ENCODE peak calls at places on chromosomes 7 and 10, in four cellular contexts. One of them, this sample, is unnamed.

GRCh38 chr10:114650831-114651230 is 7.2 kb downstream of the ABLIM1 start:
- DNase-seq in neuronal stem cell: no peak
- DNase-seq in CD8-positive, alpha-beta T cell: no peak
- DNase-seq in esophagus squamous epithelium: no peak
- DNase-seq in this sample: no peak

GRCh38 chr10:58174831-58175230 is 92.9 kb downstream of the IPMK start:
- DNase-seq in esophagus squamous epithelium: no peak
- DNase-seq in neuronal stem cell: no peak
- DNase-seq in CD8-positive, alpha-beta T cell: no peak
- DNase-seq in this sample: no peak

GRCh38 chr10:14244801-14245211 is 85.9 kb downstream of the FRMD4A start:
- DNase-seq in esophagus squamous epithelium: no peak
- DNase-seq in CD8-positive, alpha-beta T cell: no peak
- DNase-seq in neuronal stem cell: no peak
- DNase-seq in this sample: no peak

GRCh38 chr7:157664034-157664433 is 327.2 kb downstream of the DNAJB6 start:
- DNase-seq in neuronal stem cell: no peak
- DNase-seq in CD8-positive, alpha-beta T cell: no peak
- DNase-seq in esophagus squamous epithelium: no peak
- DNase-seq in this sample: no peak

GRCh38 chr7:104962781-104963180 is 51.2 kb upstream of the KMT2E start:
- DNase-seq in CD8-positive, alpha-beta T cell: no peak
- DNase-seq in esophagus squamous epithelium: no peak
- DNase-seq in neuronal stem cell: no peak
- DNase-seq in this sample: no peak

GRCh38 chr10:58754419-58755180 is 241.9 kb downstream of the BICC1 start:
- DNase-seq in neuronal stem cell: no peak
- DNase-seq in esophagus squamous epithelium: no peak
- DNase-seq in CD8-positive, alpha-beta T cell: no peak
- DNase-seq in this sample: no peak

GRCh38 chr7:158355456-158356065 is 232.1 kb downstream of the PTPRN2 start:
- DNase-seq in esophagus squamous epithelium: no peak
- DNase-seq in CD8-positive, alpha-beta T cell: no peak
- DNase-seq in neuronal stem cell: no peak
- DNase-seq in this sample: no peak

GRCh38 chr10:132539894-132540293 is 2.3 kb downstream of the INPP5A start:
- DNase-seq in neuronal stem cell: no peak
- DNase-seq in esophagus squamous epithelium: no peak
- DNase-seq in CD8-positive, alpha-beta T cell: no peak
- DNase-seq in this sample: no peak

GRCh38 chr7:156475179-156475578 is 165.4 kb upstream of the RNF32 start:
- DNase-seq in esophagus squamous epithelium: no peak
- DNase-seq in CD8-positive, alpha-beta T cell: no peak
- DNase-seq in neuronal stem cell: no peak
- DNase-seq in this sample: no peak

GRCh38 chr7:21636694-21637093 is 93.9 kb downstream of the DNAH11 start:
- DNase-seq in neuronal stem cell: no peak
- DNase-seq in CD8-positive, alpha-beta T cell: no peak
- DNase-seq in esophagus squamous epithelium: no peak
- DNase-seq in this sample: no peak

GRCh38 chr7:17299477-17299991 is 1.1 kb downstream of the AHR start:
- DNase-seq in esophagus squamous epithelium: no peak
- DNase-seq in CD8-positive, alpha-beta T cell: no peak
- DNase-seq in neuronal stem cell: peak; percentile 24
- DNase-seq in this sample: no peak

GRCh38 chr10:99630439-99630838 is 10.2 kb upstream of the SLC25A28 start:
- DNase-seq in esophagus squamous epithelium: no peak
- DNase-seq in neuronal stem cell: no peak
- DNase-seq in CD8-positive, alpha-beta T cell: no peak
- DNase-seq in this sample: no peak

GRCh38 chr10:79046991-79047874 is 21.5 kb upstream of the ZMIZ1 start:
- DNase-seq in CD8-positive, alpha-beta T cell: no peak
- DNase-seq in esophagus squamous epithelium: no peak
- DNase-seq in neuronal stem cell: no peak
- DNase-seq in this sample: no peak

GRCh38 chr7:140026935-140027334 is 35.8 kb downstream of the PARP12 start:
- DNase-seq in esophagus squamous epithelium: no peak
- DNase-seq in neuronal stem cell: no peak
- DNase-seq in CD8-positive, alpha-beta T cell: no peak
- DNase-seq in this sample: no peak

GRCh38 chr7:140176271-140176701 is 497 bp downstream of the KDM7A start:
- DNase-seq in esophagus squamous epithelium: no peak
- DNase-seq in neuronal stem cell: peak; percentile 20
- DNase-seq in CD8-positive, alpha-beta T cell: no peak
- DNase-seq in this sample: no peak

GRCh38 chr10:23373156-23373555 is 28.6 kb upstream of the C10orf67 start:
- DNase-seq in CD8-positive, alpha-beta T cell: no peak
- DNase-seq in neuronal stem cell: no peak
- DNase-seq in esophagus squamous epithelium: no peak
- DNase-seq in this sample: no peak

GRCh38 chr10:124607693-124608092 is 136.5 kb downstream of the FAM53B start:
- DNase-seq in CD8-positive, alpha-beta T cell: no peak
- DNase-seq in neuronal stem cell: no peak
- DNase-seq in esophagus squamous epithelium: no peak
- DNase-seq in this sample: no peak

GRCh38 chr10:13371879-13372470 is 23.9 kb upstream of the SEPHS1 start:
- DNase-seq in neuronal stem cell: peak; percentile 84
- DNase-seq in esophagus squamous epithelium: peak; percentile 4
- DNase-seq in CD8-positive, alpha-beta T cell: peak; percentile 6
- DNase-seq in this sample: peak; percentile 33

GRCh38 chr10:132477066-132477397 is 60.6 kb upstream of the INPP5A start:
- DNase-seq in esophagus squamous epithelium: no peak
- DNase-seq in CD8-positive, alpha-beta T cell: no peak
- DNase-seq in neuronal stem cell: no peak
- DNase-seq in this sample: no peak

GRCh38 chr10:104096692-104097091 is 11.0 kb upstream of the COL17A1 start:
- DNase-seq in neuronal stem cell: no peak
- DNase-seq in esophagus squamous epithelium: no peak
- DNase-seq in CD8-positive, alpha-beta T cell: no peak
- DNase-seq in this sample: no peak

GRCh38 chr7:64562246-64562620 is 638 bp downstream of the ZNF680 start:
- DNase-seq in esophagus squamous epithelium: no peak
- DNase-seq in CD8-positive, alpha-beta T cell: no peak
- DNase-seq in neuronal stem cell: no peak
- DNase-seq in this sample: no peak

GRCh38 chr10:31645786-31646185 is 282.8 kb downstream of the ARHGAP12 start:
- DNase-seq in CD8-positive, alpha-beta T cell: no peak
- DNase-seq in neuronal stem cell: no peak
- DNase-seq in esophagus squamous epithelium: no peak
- DNase-seq in this sample: no peak

GRCh38 chr10:112912441-112912911 is 37.6 kb upstream of the TCF7L2 start:
- DNase-seq in CD8-positive, alpha-beta T cell: no peak
- DNase-seq in neuronal stem cell: no peak
- DNase-seq in esophagus squamous epithelium: no peak
- DNase-seq in this sample: no peak

GRCh38 chr7:22564511-22565045 is 64.6 kb upstream of the STEAP1B start:
- DNase-seq in CD8-positive, alpha-beta T cell: no peak
- DNase-seq in esophagus squamous epithelium: no peak
- DNase-seq in neuronal stem cell: no peak
- DNase-seq in this sample: no peak

GRCh38 chr7:98357751-98358161 is 43.1 kb downstream of the BAIAP2L1 start:
- DNase-seq in neuronal stem cell: no peak
- DNase-seq in esophagus squamous epithelium: no peak
- DNase-seq in CD8-positive, alpha-beta T cell: no peak
- DNase-seq in this sample: no peak

GRCh38 chr7:157691521-157692155 is 354.8 kb downstream of the DNAJB6 start:
- DNase-seq in neuronal stem cell: peak; percentile 77
- DNase-seq in CD8-positive, alpha-beta T cell: no peak
- DNase-seq in esophagus squamous epithelium: no peak
- DNase-seq in this sample: no peak

GRCh38 chr7:27526991-27527722 is 135.5 kb downstream of the HIBADH start:
- DNase-seq in CD8-positive, alpha-beta T cell: no peak
- DNase-seq in esophagus squamous epithelium: no peak
- DNase-seq in neuronal stem cell: no peak
- DNase-seq in this sample: no peak

GRCh38 chr7:80231719-80232118 is 97.1 kb downstream of the GNAI1 start:
- DNase-seq in esophagus squamous epithelium: no peak
- DNase-seq in neuronal stem cell: no peak
- DNase-seq in CD8-positive, alpha-beta T cell: no peak
- DNase-seq in this sample: no peak

GRCh38 chr7:41702635-41703371 is at the start of gene INHBA:
- DNase-seq in neuronal stem cell: no peak
- DNase-seq in CD8-positive, alpha-beta T cell: no peak
- DNase-seq in esophagus squamous epithelium: no peak
- DNase-seq in this sample: peak; percentile 74

GRCh38 chr7:94696981-94697670 is 41.2 kb upstream of the SGCE start:
- DNase-seq in CD8-positive, alpha-beta T cell: no peak
- DNase-seq in neuronal stem cell: no peak
- DNase-seq in esophagus squamous epithelium: no peak
- DNase-seq in this sample: no peak

GRCh38 chr7:105776068-105776790 is 100.2 kb downstream of the ATXN7L1 start:
- DNase-seq in neuronal stem cell: no peak
- DNase-seq in CD8-positive, alpha-beta T cell: no peak
- DNase-seq in esophagus squamous epithelium: no peak
- DNase-seq in this sample: no peak

GRCh38 chr10:35346248-35346647 is 9.9 kb downstream of the CCNY start:
- DNase-seq in neuronal stem cell: no peak
- DNase-seq in CD8-positive, alpha-beta T cell: no peak
- DNase-seq in esophagus squamous epithelium: no peak
- DNase-seq in this sample: no peak

GRCh38 chr7:4169505-4169904 is 512.6 kb upstream of the FOXK1 start:
- DNase-seq in CD8-positive, alpha-beta T cell: no peak
- DNase-seq in esophagus squamous epithelium: no peak
- DNase-seq in neuronal stem cell: no peak
- DNase-seq in this sample: no peak

GRCh38 chr10:19638173-19638872 is 177.9 kb upstream of the PLXDC2 start:
- DNase-seq in CD8-positive, alpha-beta T cell: no peak
- DNase-seq in neuronal stem cell: no peak
- DNase-seq in esophagus squamous epithelium: no peak
- DNase-seq in this sample: no peak

GRCh38 chr10:26157734-26158133 is 58.8 kb upstream of the GAD2 start:
- DNase-seq in neuronal stem cell: no peak
- DNase-seq in CD8-positive, alpha-beta T cell: no peak
- DNase-seq in esophagus squamous epithelium: no peak
- DNase-seq in this sample: no peak

GRCh38 chr10:101227765-101228681 is 1.2 kb downstream of the LBX1 start:
- DNase-seq in CD8-positive, alpha-beta T cell: no peak
- DNase-seq in neuronal stem cell: no peak
- DNase-seq in esophagus squamous epithelium: no peak
- DNase-seq in this sample: no peak
- H3K27ac ChIP-seq in CD8-positive, alpha-beta T cell: no peak overlapping the region
- H3K27ac ChIP-seq in neuronal stem cell: no peak overlapping the region
- H3K27ac ChIP-seq in esophagus squamous epithelium: no peak overlapping the region
- H3K27ac ChIP-seq in this sample: no peak overlapping the region

GRCh38 chr7:90270431-90271178 is 25.6 kb downstream of the CFAP69 start:
- DNase-seq in CD8-positive, alpha-beta T cell: no peak
- DNase-seq in esophagus squamous epithelium: no peak
- DNase-seq in neuronal stem cell: no peak
- DNase-seq in this sample: no peak

GRCh38 chr7:90267263-90267858 is 22.4 kb downstream of the CFAP69 start:
- DNase-seq in CD8-positive, alpha-beta T cell: no peak
- DNase-seq in neuronal stem cell: no peak
- DNase-seq in esophagus squamous epithelium: no peak
- DNase-seq in this sample: no peak

GRCh38 chr7:90269163-90269562 is 24.2 kb downstream of the CFAP69 start:
- DNase-seq in neuronal stem cell: no peak
- DNase-seq in CD8-positive, alpha-beta T cell: no peak
- DNase-seq in esophagus squamous epithelium: no peak
- DNase-seq in this sample: no peak

GRCh38 chr7:90262438-90262837 is 17.5 kb downstream of the CFAP69 start:
- DNase-seq in CD8-positive, alpha-beta T cell: no peak
- DNase-seq in neuronal stem cell: no peak
- DNase-seq in esophagus squamous epithelium: no peak
- DNase-seq in this sample: no peak

GRCh38 chr7:90266808-90267207 is 21.8 kb downstream of the CFAP69 start:
- DNase-seq in CD8-positive, alpha-beta T cell: no peak
- DNase-seq in neuronal stem cell: no peak
- DNase-seq in esophagus squamous epithelium: no peak
- DNase-seq in this sample: no peak
- H3K27ac ChIP-seq in CD8-positive, alpha-beta T cell: no peak overlapping the region
- H3K27ac ChIP-seq in neuronal stem cell: no peak overlapping the region
- H3K27ac ChIP-seq in esophagus squamous epithelium: no peak overlapping the region
- H3K27ac ChIP-seq in this sample: no peak overlapping the region

GRCh38 chr10:497898-498451 is 191.5 kb downstream of the DIP2C start:
- DNase-seq in CD8-positive, alpha-beta T cell: no peak
- DNase-seq in esophagus squamous epithelium: no peak
- DNase-seq in neuronal stem cell: no peak
- DNase-seq in this sample: no peak
- H3K27ac ChIP-seq in CD8-positive, alpha-beta T cell: no peak overlapping the region
- H3K27ac ChIP-seq in esophagus squamous epithelium: no peak overlapping the region
- H3K27ac ChIP-seq in neuronal stem cell: no peak overlapping the region
- H3K27ac ChIP-seq in this sample: no peak overlapping the region

GRCh38 chr7:135661311-135662122 is 797 bp upstream of the STMP1 start:
- DNase-seq in neuronal stem cell: no peak
- DNase-seq in CD8-positive, alpha-beta T cell: peak; percentile 1
- DNase-seq in esophagus squamous epithelium: no peak
- DNase-seq in this sample: no peak

GRCh38 chr7:135665072-135665471 is 2.8 kb downstream of the STMP1 start:
- DNase-seq in CD8-positive, alpha-beta T cell: no peak
- DNase-seq in neuronal stem cell: no peak
- DNase-seq in esophagus squamous epithelium: no peak
- DNase-seq in this sample: no peak

GRCh38 chr7:135662123-135662372 is 266 bp upstream of the STMP1 start:
- DNase-seq in esophagus squamous epithelium: no peak
- DNase-seq in CD8-positive, alpha-beta T cell: no peak
- DNase-seq in neuronal stem cell: no peak
- DNase-seq in this sample: no peak

GRCh38 chr7:135664046-135664589 is 1.8 kb downstream of the STMP1 start:
- DNase-seq in esophagus squamous epithelium: no peak
- DNase-seq in CD8-positive, alpha-beta T cell: no peak
- DNase-seq in neuronal stem cell: no peak
- DNase-seq in this sample: no peak

GRCh38 chr7:135662373-135663114 is at the start of gene STMP1:
- DNase-seq in esophagus squamous epithelium: peak; percentile 72
- DNase-seq in CD8-positive, alpha-beta T cell: peak; percentile 91
- DNase-seq in neuronal stem cell: peak; percentile 90
- DNase-seq in this sample: peak; percentile 91
- H3K27ac ChIP-seq in esophagus squamous epithelium: peak within 1 kb of the TSS; percentile 97
- H3K27ac ChIP-seq in CD8-positive, alpha-beta T cell: peak within 1 kb of the TSS; percentile 65
- H3K27ac ChIP-seq in neuronal stem cell: peak within 1 kb of the TSS; percentile 60
- H3K27ac ChIP-seq in this sample: peak within 1 kb of the TSS; percentile 82

DNA sequence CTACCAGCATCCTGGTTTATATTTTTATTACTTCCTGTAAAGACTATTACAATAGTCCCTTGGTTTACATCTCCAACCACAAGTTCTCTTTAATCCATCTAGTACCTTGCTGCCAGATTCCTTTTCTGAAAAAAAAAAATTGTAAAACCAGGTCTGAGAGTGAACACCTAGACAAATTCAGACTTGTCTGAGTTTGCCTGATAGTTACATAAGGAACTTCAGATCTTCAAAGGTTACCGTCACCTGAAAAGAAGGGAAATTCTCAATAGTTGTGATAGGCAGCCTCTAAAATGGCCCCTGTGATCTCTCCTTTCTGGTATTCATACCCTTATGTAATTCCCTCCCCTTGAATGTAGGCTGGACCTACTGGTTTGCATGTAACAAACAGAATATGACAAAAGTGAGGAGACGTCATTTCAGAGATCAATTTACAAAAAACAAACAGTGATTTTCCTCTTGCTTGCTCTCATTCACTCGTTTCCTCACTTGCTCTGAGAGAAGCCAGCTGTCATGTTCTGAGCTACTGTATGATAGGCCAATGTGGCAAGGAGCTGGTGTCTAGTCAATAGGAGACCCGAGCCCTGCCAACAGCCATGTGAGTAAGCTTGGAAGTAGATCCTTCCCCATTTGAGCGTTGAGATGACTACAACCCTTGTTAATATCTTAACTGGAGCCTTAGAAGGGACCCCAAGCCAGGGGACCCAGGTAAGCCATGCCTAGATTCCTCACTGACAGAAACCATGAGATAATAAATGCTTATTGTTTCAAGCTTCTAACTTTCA is 110.9 kb upstream of the LSM8 start:
- DNase-seq in CD8-positive, alpha-beta T cell: no peak
- DNase-seq in neuronal stem cell: no peak
- DNase-seq in esophagus squamous epithelium: no peak
- DNase-seq in this sample: no peak
- H3K27ac ChIP-seq in CD8-positive, alpha-beta T cell: no peak overlapping the region
- H3K27ac ChIP-seq in neuronal stem cell: no peak overlapping the region
- H3K27ac ChIP-seq in esophagus squamous epithelium: peak overlapping the region; percentile 76
- H3K27ac ChIP-seq in this sample: no peak overlapping the region

This sample was measured in caudate nucleus.